ENCODE peak calls at places on chromosome 10, in seven cellular contexts. R is T-helper 1 cell, N is substantia nigra, I is caudate nucleus, J is cardiac muscle cell, Y is ureter, A is Panc1. V is an unnamed sample.

GRCh38 chr10:8084799-8085198 is 30.3 kb downstream of the GATA3 start:
- DNase-seq in J (no peak), I (no peak), Y (no peak), N (no peak), A (no peak), R (no peak), V (no peak)

GRCh38 chr10:79483948-79484347 is 28.4 kb upstream of the EIF5AL1 start:
- DNase-seq in N (no peak), Y (peak), J (no peak), R (no peak), A (no peak), I (no peak), V (no peak)

GRCh38 chr10:124292911-124293640 is 125.6 kb downstream of the OAT start:
- DNase-seq in I (no peak), N (no peak), J (no peak), R (no peak), A (no peak), Y (no peak), V (no peak)

GRCh38 chr10:1363466-1364121 is 307.4 kb downstream of the WDR37 start:
- DNase-seq in I (no peak), A (no peak), Y (peak), R (no peak), N (no peak), J (no peak), V (no peak)

GRCh38 chr10:22713853-22714523 is 390 bp downstream of the PIP4K2A start:
- DNase-seq in N (peak), A (no peak), Y (no peak), I (no peak), J (no peak), R (peak), V (no peak)

GRCh38 chr10:44337081-44337480 is 47.8 kb downstream of the CXCL12 start:
- DNase-seq in A (no peak), N (no peak), I (no peak), J (no peak), R (no peak), Y (no peak), V (no peak)

GRCh38 chr10:126104767-126105166 is 208.4 kb downstream of the FANK1 start:
- DNase-seq in J (no peak), N (no peak), Y (no peak), R (no peak), I (no peak), A (no peak), V (no peak)

GRCh38 chr10:6600224-6600987 is 20.3 kb upstream of the PRKCQ start:
- DNase-seq in R (no peak), I (no peak), Y (no peak), N (no peak), A (no peak), J (no peak), V (no peak)

GRCh38 chr10:88062798-88063472 is 199.5 kb downstream of the PTEN start:
- DNase-seq in I (no peak), Y (no peak), N (no peak), J (peak), R (no peak), A (no peak), V (no peak)

GRCh38 chr10:97065128-97065527 is 120.6 kb downstream of the SLIT1 start:
- DNase-seq in R (no peak), J (no peak), N (no peak), I (no peak), Y (no peak), A (no peak), V (no peak)

GRCh38 chr10:43056568-43057011 is 20.3 kb upstream of the RET start:
- DNase-seq in I (no peak), Y (no peak), N (no peak), R (no peak), J (no peak), A (no peak), V (no peak)

GRCh38 chr10:69438531-69439349 is 12.5 kb upstream of the TSPAN15 start:
- DNase-seq in A (no peak), N (no peak), R (no peak), Y (no peak), I (no peak), J (no peak), V (peak)

GRCh38 chr10:101745074-101745690 is 30.7 kb downstream of the FGF8 start:
- DNase-seq in R (no peak), Y (no peak), A (no peak), N (no peak), J (no peak), I (no peak), V (no peak)

GRCh38 chr10:16832351-16833080 is 15.3 kb upstream of the RSU1 start:
- DNase-seq in N (no peak), R (no peak), Y (peak), J (no peak), A (no peak), I (no peak), V (no peak)

GRCh38 chr10:73359492-73359891 is 828 bp upstream of the CFAP70 start:
- DNase-seq in N (no peak), Y (no peak), J (no peak), I (no peak), R (no peak), A (no peak), V (no peak)

GRCh38 chr10:25017247-25017590 is 807 bp downstream of the THNSL1 start:
- DNase-seq in Y (no peak), N (peak), J (peak), A (no peak), I (no peak), R (no peak), V (no peak)

GRCh38 chr10:3095373-3096139 is 28.2 kb downstream of the PFKP start:
- DNase-seq in R (no peak), N (no peak), A (peak), Y (no peak), J (no peak), I (peak), V (peak)

GRCh38 chr10:78831457-78831856 is 237.3 kb upstream of the ZMIZ1 start:
- DNase-seq in A (no peak), N (no peak), I (no peak), R (no peak), Y (no peak), J (peak), V (no peak)

V was measured in NCI-H460.